ENCODE peak calls at places on chromosomes 5 and 9, in six cellular contexts. One of them, this sample, is unnamed. For H3K36me3, the result is how much of the 10 kb centered on the place peaks cover.

GRCh38 chr9:124239249-124240073 is 18.3 kb upstream of the NEK6 start:
- DNase-seq in ovary: no peak
- DNase-seq in hepatocyte: no peak
- DNase-seq in cardiac muscle cell: no peak
- DNase-seq in GM06990: no peak
- DNase-seq in neural progenitor cell: no peak
- DNase-seq in this sample: no peak

GRCh38 chr5:107997338-107997979 is 326.7 kb upstream of the EFNA5 start:
- DNase-seq in ovary: no peak
- DNase-seq in hepatocyte: no peak
- DNase-seq in cardiac muscle cell: no peak
- DNase-seq in GM06990: no peak
- DNase-seq in neural progenitor cell: no peak
- DNase-seq in this sample: no peak

GRCh38 chr9:107425110-107426025 is 64.2 kb downstream of the KLF4 start:
- DNase-seq in ovary: peak
- DNase-seq in hepatocyte: peak
- DNase-seq in cardiac muscle cell: peak
- DNase-seq in GM06990: peak
- DNase-seq in neural progenitor cell: peak
- DNase-seq in this sample: peak

GRCh38 chr9:84862786-84863185 is 193.3 kb downstream of the NTRK2 start:
- DNase-seq in ovary: no peak
- DNase-seq in hepatocyte: peak
- DNase-seq in cardiac muscle cell: peak
- DNase-seq in GM06990: no peak
- DNase-seq in neural progenitor cell: peak
- DNase-seq in this sample: peak

GRCh38 chr5:68744196-68744595 is 349.6 kb upstream of the SLC30A5 start:
- DNase-seq in ovary: no peak
- DNase-seq in hepatocyte: no peak
- DNase-seq in cardiac muscle cell: no peak
- DNase-seq in GM06990: no peak
- DNase-seq in neural progenitor cell: no peak
- DNase-seq in this sample: no peak

GRCh38 chr5:178357127-178357526 is 124.5 kb upstream of the PHYKPL start:
- DNase-seq in ovary: peak
- DNase-seq in hepatocyte: no peak
- DNase-seq in cardiac muscle cell: no peak
- DNase-seq in GM06990: no peak
- DNase-seq in neural progenitor cell: peak
- DNase-seq in this sample: peak

GRCh38 chr5:97231025-97231636 is 48.1 kb upstream of the RIOK2 start:
- DNase-seq in ovary: peak
- DNase-seq in hepatocyte: peak
- DNase-seq in cardiac muscle cell: peak
- DNase-seq in GM06990: peak
- DNase-seq in neural progenitor cell: peak
- DNase-seq in this sample: no peak

GRCh38 chr9:35650341-35651158 is at the start of gene SIT1:
- DNase-seq in ovary: no peak
- DNase-seq in hepatocyte: no peak
- DNase-seq in cardiac muscle cell: no peak
- DNase-seq in GM06990: peak
- DNase-seq in neural progenitor cell: no peak
- DNase-seq in this sample: no peak

GRCh38 chr9:100324594-100325200 is 28.0 kb downstream of the TEX10 start:
- DNase-seq in ovary: no peak
- DNase-seq in hepatocyte: peak
- DNase-seq in cardiac muscle cell: peak
- DNase-seq in GM06990: no peak
- DNase-seq in neural progenitor cell: peak
- DNase-seq in this sample: no peak

GRCh38 chr5:14595189-14595588 is 13.6 kb downstream of the OTULINL start:
- DNase-seq in ovary: no peak
- DNase-seq in hepatocyte: peak
- DNase-seq in cardiac muscle cell: no peak
- DNase-seq in GM06990: no peak
- DNase-seq in neural progenitor cell: no peak
- DNase-seq in this sample: no peak

GRCh38 chr5:109907751-109908150 is 218.0 kb downstream of the MAN2A1 start:
- DNase-seq in ovary: no peak
- DNase-seq in hepatocyte: peak
- DNase-seq in cardiac muscle cell: peak
- DNase-seq in GM06990: no peak
- DNase-seq in neural progenitor cell: no peak
- DNase-seq in this sample: no peak

GRCh38 chr5:10331341-10331796 is 22.1 kb upstream of the MARCHF6 start:
- DNase-seq in ovary: peak
- DNase-seq in hepatocyte: peak
- DNase-seq in cardiac muscle cell: peak
- DNase-seq in GM06990: no peak
- DNase-seq in neural progenitor cell: no peak
- DNase-seq in this sample: peak

GRCh38 chr5:24167791-24168190 is 477.0 kb downstream of the CDH10 start:
- DNase-seq in ovary: no peak
- DNase-seq in hepatocyte: no peak
- DNase-seq in cardiac muscle cell: no peak
- DNase-seq in GM06990: no peak
- DNase-seq in neural progenitor cell: no peak
- DNase-seq in this sample: no peak

GRCh38 chr9:97372580-97372979 is 39.3 kb upstream of the TDRD7 start:
- DNase-seq in ovary: no peak
- DNase-seq in hepatocyte: no peak
- DNase-seq in cardiac muscle cell: no peak
- DNase-seq in GM06990: no peak
- DNase-seq in neural progenitor cell: no peak
- DNase-seq in this sample: no peak

GRCh38 chr5:26649000-26649399 is 389.4 kb downstream of the CDH9 start:
- DNase-seq in ovary: no peak
- DNase-seq in hepatocyte: no peak
- DNase-seq in cardiac muscle cell: no peak
- DNase-seq in GM06990: no peak
- DNase-seq in neural progenitor cell: no peak
- DNase-seq in this sample: no peak

GRCh38 chr9:137396227-137396626 is 26.7 kb downstream of the EXD3 start:
- DNase-seq in ovary: no peak
- DNase-seq in hepatocyte: peak
- DNase-seq in cardiac muscle cell: peak
- DNase-seq in GM06990: no peak
- DNase-seq in neural progenitor cell: peak
- DNase-seq in this sample: no peak

GRCh38 chr5:172583931-172584511 is 57.0 kb upstream of the NEURL1B start:
- DNase-seq in ovary: peak
- DNase-seq in hepatocyte: no peak
- DNase-seq in cardiac muscle cell: peak
- DNase-seq in GM06990: no peak
- DNase-seq in neural progenitor cell: no peak
- DNase-seq in this sample: no peak

GRCh38 chr5:51380603-51381207 is 2.5 kb upstream of the ISL1 start:
- DNase-seq in ovary: no peak
- DNase-seq in hepatocyte: peak
- DNase-seq in cardiac muscle cell: peak
- DNase-seq in GM06990: no peak
- DNase-seq in neural progenitor cell: peak
- DNase-seq in this sample: no peak

GRCh38 chr9:14366071-14366470 is 52.1 kb upstream of the NFIB start:
- DNase-seq in ovary: peak
- DNase-seq in hepatocyte: peak
- DNase-seq in cardiac muscle cell: peak
- DNase-seq in GM06990: no peak
- DNase-seq in neural progenitor cell: no peak
- DNase-seq in this sample: no peak

GRCh38 chr5:94544784-94545318 is 73.6 kb downstream of the KIAA0825 start:
- DNase-seq in ovary: no peak
- DNase-seq in hepatocyte: no peak
- DNase-seq in cardiac muscle cell: no peak
- DNase-seq in GM06990: no peak
- DNase-seq in neural progenitor cell: no peak
- DNase-seq in this sample: no peak

GRCh38 chr9:70422371-70423043 is 8.1 kb upstream of the KLF9 start:
- DNase-seq in ovary: peak
- DNase-seq in hepatocyte: no peak
- DNase-seq in cardiac muscle cell: no peak
- DNase-seq in GM06990: no peak
- DNase-seq in neural progenitor cell: no peak
- DNase-seq in this sample: no peak

GRCh38 chr5:173517648-173518047 is 98.8 kb downstream of the BOD1 start:
- DNase-seq in ovary: no peak
- DNase-seq in hepatocyte: no peak
- DNase-seq in cardiac muscle cell: no peak
- DNase-seq in GM06990: no peak
- DNase-seq in neural progenitor cell: peak
- DNase-seq in this sample: no peak

GRCh38 chr5:54309237-54309636 is 1.1 kb downstream of the ARL15 start:
- DNase-seq in ovary: no peak
- DNase-seq in hepatocyte: no peak
- DNase-seq in cardiac muscle cell: peak
- DNase-seq in GM06990: no peak
- DNase-seq in neural progenitor cell: peak
- DNase-seq in this sample: no peak

GRCh38 chr5:110441035-110441434 is 285.4 kb downstream of the TMEM232 start:
- DNase-seq in ovary: no peak
- DNase-seq in hepatocyte: peak
- DNase-seq in cardiac muscle cell: peak
- DNase-seq in GM06990: no peak
- DNase-seq in neural progenitor cell: peak
- DNase-seq in this sample: no peak

GRCh38 chr9:38641985-38642864 is 21.8 kb upstream of the ANKRD18A start:
- DNase-seq in ovary: no peak
- DNase-seq in hepatocyte: peak
- DNase-seq in cardiac muscle cell: peak
- DNase-seq in GM06990: no peak
- DNase-seq in neural progenitor cell: peak
- DNase-seq in this sample: no peak

GRCh38 chr9:33112099-33112498 is 35.6 kb upstream of the SMU1 start:
- DNase-seq in ovary: no peak
- DNase-seq in hepatocyte: peak
- DNase-seq in cardiac muscle cell: no peak
- DNase-seq in GM06990: no peak
- DNase-seq in neural progenitor cell: no peak
- DNase-seq in this sample: no peak

GRCh38 chr5:154771383-154771901 is 16.3 kb downstream of the LARP1 start:
- DNase-seq in ovary: peak
- DNase-seq in hepatocyte: peak
- DNase-seq in cardiac muscle cell: peak
- DNase-seq in GM06990: no peak
- DNase-seq in neural progenitor cell: peak
- DNase-seq in this sample: no peak

GRCh38 chr5:125595095-125595494 is 828.1 kb upstream of the GRAMD2B start:
- DNase-seq in ovary: peak
- DNase-seq in hepatocyte: no peak
- DNase-seq in cardiac muscle cell: peak
- DNase-seq in GM06990: no peak
- DNase-seq in neural progenitor cell: no peak
- DNase-seq in this sample: peak

GRCh38 chr9:135243201-135244190 is 156.0 kb downstream of the OLFM1 start:
- DNase-seq in ovary: no peak
- DNase-seq in hepatocyte: no peak
- DNase-seq in cardiac muscle cell: no peak
- DNase-seq in GM06990: no peak
- DNase-seq in neural progenitor cell: no peak
- DNase-seq in this sample: no peak

GRCh38 chr9:137429974-137430722 is 7.0 kb downstream of the NOXA1 start:
- DNase-seq in ovary: no peak
- DNase-seq in hepatocyte: no peak
- DNase-seq in cardiac muscle cell: no peak
- DNase-seq in GM06990: peak
- DNase-seq in neural progenitor cell: peak
- DNase-seq in this sample: no peak

GRCh38 chr5:138869763-138870500 is 5.2 kb downstream of the LRRTM2 start:
- DNase-seq in ovary: no peak
- DNase-seq in hepatocyte: no peak
- DNase-seq in cardiac muscle cell: peak
- DNase-seq in GM06990: no peak
- DNase-seq in neural progenitor cell: no peak
- DNase-seq in this sample: no peak

GRCh38 chr9:128484686-128485413 is 19.7 kb upstream of the GLE1 start:
- DNase-seq in ovary: no peak
- DNase-seq in hepatocyte: no peak
- DNase-seq in cardiac muscle cell: no peak
- DNase-seq in GM06990: no peak
- DNase-seq in neural progenitor cell: no peak
- DNase-seq in this sample: no peak

GRCh38 chr9:128482186-128482585 is 22.3 kb upstream of the GLE1 start:
- DNase-seq in ovary: no peak
- DNase-seq in hepatocyte: no peak
- DNase-seq in cardiac muscle cell: no peak
- DNase-seq in GM06990: no peak
- DNase-seq in neural progenitor cell: no peak
- DNase-seq in this sample: no peak

GRCh38 chr9:128486201-128486600 is 18.3 kb upstream of the GLE1 start:
- DNase-seq in ovary: no peak
- DNase-seq in hepatocyte: no peak
- DNase-seq in cardiac muscle cell: no peak
- DNase-seq in GM06990: no peak
- DNase-seq in neural progenitor cell: no peak
- DNase-seq in this sample: no peak

GRCh38 chr9:128481561-128481960 is 23.0 kb upstream of the GLE1 start:
- DNase-seq in ovary: no peak
- DNase-seq in hepatocyte: no peak
- DNase-seq in cardiac muscle cell: no peak
- DNase-seq in GM06990: no peak
- DNase-seq in neural progenitor cell: no peak
- DNase-seq in this sample: no peak

GRCh38 chr9:128485414-128485855 is 19.1 kb upstream of the GLE1 start:
- DNase-seq in ovary: no peak
- DNase-seq in hepatocyte: no peak
- DNase-seq in cardiac muscle cell: no peak
- DNase-seq in GM06990: no peak
- DNase-seq in neural progenitor cell: peak
- DNase-seq in this sample: no peak
- H3K36me3 ChIP-seq in ovary: under half
- H3K36me3 ChIP-seq in hepatocyte: under half
- H3K36me3 ChIP-seq in cardiac muscle cell: under half
- H3K36me3 ChIP-seq in GM06990: under half
- H3K36me3 ChIP-seq in neural progenitor cell: under half
- H3K36me3 ChIP-seq in this sample: under half

GRCh38 chr9:118829334-118829733 is 539.9 kb downstream of the BRINP1 start:
- DNase-seq in ovary: no peak
- DNase-seq in hepatocyte: peak
- DNase-seq in cardiac muscle cell: no peak
- DNase-seq in GM06990: no peak
- DNase-seq in neural progenitor cell: peak
- DNase-seq in this sample: no peak
- TF ChIP-seq CTCF in ovary: no peak
- TF ChIP-seq CTCF in hepatocyte: peak
- TF ChIP-seq CTCF in cardiac muscle cell: no peak
- TF ChIP-seq CTCF in GM06990: peak
- TF ChIP-seq CTCF in neural progenitor cell: peak
- TF ChIP-seq CTCF in this sample: no peak

GRCh38 chr5:8961956-8962355 is 583.9 kb downstream of the SEMA5A start:
- DNase-seq in ovary: no peak
- DNase-seq in hepatocyte: no peak
- DNase-seq in cardiac muscle cell: no peak
- DNase-seq in GM06990: no peak
- DNase-seq in neural progenitor cell: no peak
- DNase-seq in this sample: no peak
- H3K36me3 ChIP-seq in ovary: under half
- H3K36me3 ChIP-seq in hepatocyte: under half
- H3K36me3 ChIP-seq in cardiac muscle cell: under half
- H3K36me3 ChIP-seq in GM06990: under half
- H3K36me3 ChIP-seq in neural progenitor cell: under half
- H3K36me3 ChIP-seq in this sample: under half

GRCh38 chr5:146466521-146467349 is 19.6 kb downstream of the TCERG1 start:
- DNase-seq in ovary: no peak
- DNase-seq in hepatocyte: no peak
- DNase-seq in cardiac muscle cell: peak
- DNase-seq in GM06990: no peak
- DNase-seq in neural progenitor cell: peak
- DNase-seq in this sample: no peak
- TF ChIP-seq CTCF in ovary: no peak
- TF ChIP-seq CTCF in hepatocyte: peak
- TF ChIP-seq CTCF in cardiac muscle cell: peak
- TF ChIP-seq CTCF in GM06990: peak
- TF ChIP-seq CTCF in neural progenitor cell: peak
- TF ChIP-seq CTCF in this sample: no peak

This sample was measured in lung.